ENCODE peak calls at places on chromosomes 13 and 19, in six cellular contexts. R is stimulated activated CD4-positive, alpha-beta T cell treated with anti-CD3 and anti-CD28 coated beads, Interleukin-2, amount 100 ng/mL, for 24 hours; D is effector memory CD8-positive, alpha-beta T cell; X is ELR; I is ascending aorta; A is AG09309. L is an unnamed sample.

GRCh38 chr19:50333737-50334617 is 4.8 kb upstream of the KCNC3 start:
- DNase-seq in I (no peak), D (no peak), X (peak), R (peak), A (no peak), L (no peak)

GRCh38 chr19:50794074-50794777 is 4.0 kb downstream of the ACP4 start:
- DNase-seq in X (peak), R (peak), A (no peak), D (no peak), I (no peak), L (no peak)

GRCh38 chr19:955803-956746 is 28.1 kb upstream of the WDR18 start:
- DNase-seq in A (no peak), X (no peak), R (no peak), I (no peak), D (no peak), L (no peak)

GRCh38 chr13:101915755-101916107 is 463.3 kb downstream of the ITGBL1 start:
- DNase-seq in R (no peak), D (no peak), A (no peak), I (no peak), X (no peak), L (no peak)

GRCh38 chr19:29283366-29283765 is 70.4 kb upstream of the UQCRFS1 start:
- DNase-seq in R (no peak), D (no peak), X (no peak), A (no peak), I (no peak), L (no peak)

GRCh38 chr19:55210120-55210493 is 806 bp upstream of the PTPRH start:
- DNase-seq in A (peak), X (peak), I (no peak), R (no peak), D (no peak), L (no peak)

GRCh38 chr13:100836696-100837095 is 162.1 kb upstream of the TMTC4 start:
- DNase-seq in D (no peak), I (no peak), R (no peak), A (no peak), X (peak), L (no peak)

GRCh38 chr19:38685666-38686529 is 38.4 kb downstream of the ACTN4 start:
- DNase-seq in I (no peak), D (no peak), A (no peak), R (no peak), X (peak), L (no peak)

GRCh38 chr13:111363121-111363520 is 42.7 kb downstream of the TEX29 start:
- DNase-seq in D (no peak), X (no peak), A (no peak), R (no peak), I (no peak), L (no peak)

GRCh38 chr13:114259374-114259773 is 22.0 kb upstream of the UPF3A start:
- DNase-seq in D (no peak), I (no peak), R (no peak), X (no peak), A (no peak), L (no peak)

GRCh38 chr19:31350693-31351211 is 1.5 kb upstream of the TSHZ3 start:
- DNase-seq in X (peak), I (no peak), R (peak), A (no peak), D (no peak), L (no peak)

GRCh38 chr19:1608414-1609391 is 3.4 kb upstream of the UQCR11 start:
- DNase-seq in X (peak), A (no peak), R (peak), D (peak), I (no peak), L (no peak)

GRCh38 chr19:54002495-54003315 is 11.3 kb downstream of the CACNG6 start:
- DNase-seq in I (no peak), D (no peak), R (no peak), A (no peak), X (no peak), L (no peak)

GRCh38 chr19:33197591-33198000 is 3.5 kb downstream of the LRP3 start:
- DNase-seq in R (no peak), D (no peak), A (no peak), X (no peak), I (no peak), L (no peak)

GRCh38 chr19:58558066-58558622 is at the start of gene UBE2M:
- DNase-seq in X (peak), R (peak), D (no peak), I (no peak), A (no peak), L (no peak)

GRCh38 chr13:27219611-27220010 is 31.7 kb upstream of the RPL21 start:
- DNase-seq in X (no peak), A (no peak), R (no peak), D (no peak), I (no peak), L (no peak)

GRCh38 chr19:10009714-10010224 is 535 bp downstream of the COL5A3 start:
- DNase-seq in R (no peak), X (no peak), D (no peak), A (no peak), I (no peak), L (no peak)

GRCh38 chr19:35704218-35704617 is at the start of gene ZBTB32:
- DNase-seq in R (peak), A (no peak), D (no peak), I (no peak), X (peak), L (no peak)

GRCh38 chr19:49157445-49158224 is at the start of gene TRPM4:
- DNase-seq in D (no peak), R (peak), A (no peak), X (peak), I (peak), L (no peak)

GRCh38 chr19:48598996-48599626 is 7.4 kb upstream of the SPACA4 start:
- DNase-seq in A (no peak), X (no peak), R (no peak), I (no peak), D (no peak), L (no peak)

GRCh38 chr13:30618186-30618937 is 642 bp downstream of the USPL1 start:
- DNase-seq in X (no peak), I (no peak), A (no peak), R (no peak), D (peak), L (no peak)

GRCh38 chr13:60164490-60164889 is 762 bp upstream of the DIAPH3 start:
- DNase-seq in A (no peak), I (no peak), D (no peak), X (peak), R (no peak), L (no peak)

GRCh38 chr13:77507931-77508776 is 27.4 kb upstream of the SCEL start:
- DNase-seq in D (no peak), R (no peak), X (peak), A (peak), I (no peak), L (no peak)

GRCh38 chr19:38656171-38656981 is 8.9 kb downstream of the ACTN4 start:
- DNase-seq in D (peak), X (peak), R (peak), I (no peak), A (no peak), L (no peak)

GRCh38 chr13:19984430-19985218 is 26.1 kb downstream of the ZMYM2 start:
- DNase-seq in X (peak), R (no peak), I (no peak), A (peak), D (peak), L (no peak)

GRCh38 chr13:37127706-37128241 is 22.3 kb upstream of the CSNK1A1L start:
- DNase-seq in R (no peak), X (peak), I (no peak), A (no peak), D (no peak), L (no peak)

GRCh38 chr19:2986951-2987491 is 9.7 kb downstream of the TLE6 start:
- DNase-seq in X (no peak), A (no peak), I (no peak), D (no peak), R (no peak), L (no peak)

GRCh38 chr13:47100214-47100853 is 203.5 kb upstream of the HTR2A start:
- DNase-seq in A (no peak), I (no peak), D (no peak), X (no peak), R (no peak), L (peak)

GRCh38 chr19:39251081-39251480 is 2.4 kb upstream of the IFNL4 start:
- DNase-seq in I (no peak), A (no peak), R (no peak), D (no peak), X (no peak), L (no peak)

GRCh38 chr19:17075860-17076538 is 422 bp downstream of the MYO9B start:
- DNase-seq in X (peak), D (peak), A (no peak), I (no peak), R (peak), L (no peak)

GRCh38 chr19:41908724-41909464 is 19.4 kb downstream of the ERFL start:
- DNase-seq in D (no peak), I (no peak), A (no peak), X (no peak), R (no peak), L (no peak)

GRCh38 chr19:45376045-45376724 is 5.8 kb upstream of the ERCC2 start:
- DNase-seq in A (peak), I (no peak), R (no peak), D (no peak), X (peak), L (no peak)

GRCh38 chr13:69856331-69856730 is 251.3 kb upstream of the ATXN8OS start:
- DNase-seq in A (no peak), I (no peak), D (no peak), R (no peak), X (peak), L (no peak)

GRCh38 chr13:23516706-23517105 is 53.5 kb upstream of the TNFRSF19 start:
- DNase-seq in D (no peak), X (no peak), I (no peak), R (no peak), A (no peak), L (no peak)

GRCh38 chr19:41702208-41702651 is 6.2 kb upstream of the CEACAM5 start:
- DNase-seq in X (peak), R (no peak), A (no peak), D (no peak), I (no peak), L (no peak)

GRCh38 chr13:31982540-31982939 is 49.0 kb upstream of the FRY start:
- DNase-seq in A (peak), X (peak), I (peak), D (no peak), R (no peak), L (no peak)

GRCh38 chr19:43552616-43553015 is 19.6 kb downstream of the ZNF575 start:
- DNase-seq in R (no peak), A (no peak), D (no peak), X (no peak), I (no peak), L (no peak)

GRCh38 chr13:85303630-85304029 is 495.6 kb downstream of the SLITRK6 start:
- DNase-seq in R (no peak), X (no peak), D (no peak), I (no peak), A (no peak), L (no peak)

L was measured in GM19239.